ENCODE peak calls at places on chromosomes 4 and X, in five cellular contexts. L is fibroblast of lung, T is astrocyte, U is mammary epithelial cell, K is H1. N is an unnamed sample.
A peak's percentile ranks its signal among the peaks of the same experiment; 100 is the strongest.

GRCh38 chrX:9285342-9285771 is 179.5 kb upstream of the TBL1X start:
- DNase-seq in L (no peak), T (no peak), U (no peak), K (no peak), N (no peak)

GRCh38 chrX:45172890-45173289 is 27.8 kb downstream of the DIPK2B start:
- DNase-seq in L (peak; percentile 53), T (peak; percentile 42), U (peak; percentile 88), K (no peak), N (no peak)

GRCh38 chr4:94458682-94459081 is 6.9 kb downstream of the PDLIM5 start:
- DNase-seq in L (no peak), T (no peak), U (no peak), K (no peak), N (no peak)

GRCh38 chr4:85812776-85813175 is 337.8 kb downstream of the ARHGAP24 start:
- DNase-seq in L (peak; percentile 62), T (peak; percentile 46), U (peak; percentile 8), K (no peak), N (no peak)

GRCh38 chr4:51885371-51885770 is 42.4 kb downstream of the DCUN1D4 start:
- DNase-seq in L (peak; percentile 32), T (peak; percentile 20), U (no peak), K (no peak), N (peak; percentile 46)

GRCh38 chr4:4320528-4320927 is 30.5 kb downstream of the ZBTB49 start:
- DNase-seq in L (no peak), T (no peak), U (no peak), K (no peak), N (no peak)

GRCh38 chr4:164894725-164895124 is 17.7 kb downstream of the APELA start:
- DNase-seq in L (no peak), T (no peak), U (no peak), K (no peak), N (no peak)

GRCh38 chr4:8451440-8452182 is 11.0 kb downstream of the TRMT44 start:
- DNase-seq in L (no peak), T (no peak), U (peak; percentile 75), K (no peak), N (no peak)

GRCh38 chrX:70494441-70494840 is 49.8 kb downstream of the DLG3 start:
- DNase-seq in L (no peak), T (no peak), U (no peak), K (no peak), N (no peak)

GRCh38 chr4:73729534-73730165 is 10.7 kb upstream of the CXCL8 start:
- DNase-seq in L (peak; percentile 69), T (peak; percentile 61), U (peak; percentile 84), K (no peak), N (peak; percentile 66)

GRCh38 chrX:11899091-11899490 is 141.1 kb downstream of the MSL3 start:
- DNase-seq in L (peak; percentile 75), T (peak; percentile 67), U (peak; percentile 82), K (no peak), N (no peak)

GRCh38 chr4:138037716-138038115 is 204.4 kb downstream of the SLC7A11 start:
- DNase-seq in L (peak; percentile 51), T (peak; percentile 36), U (no peak), K (no peak), N (no peak)

GRCh38 chr4:104507112-104507511 is 12.4 kb upstream of the CXXC4 start:
- DNase-seq in L (no peak), T (no peak), U (no peak), K (no peak), N (no peak)

GRCh38 chr4:84238247-84239090 is 260.6 kb downstream of the NKX6-1 start:
- DNase-seq in L (peak; percentile 70), T (peak; percentile 68), U (peak; percentile 26), K (no peak), N (no peak)

GRCh38 chr4:186749611-186750281 is 26.1 kb upstream of the FAT1 start:
- DNase-seq in L (no peak), T (no peak), U (no peak), K (no peak), N (no peak)

GRCh38 chrX:129678881-129679195 is 24.1 kb upstream of the APLN start:
- DNase-seq in L (no peak), T (no peak), U (no peak), K (no peak), N (no peak)

GRCh38 chrX:39850630-39851152 is 247.1 kb downstream of the BCOR start:
- DNase-seq in L (peak; percentile 46), T (peak; percentile 31), U (no peak), K (no peak), N (no peak)

GRCh38 chr4:41507292-41507933 is 30.5 kb upstream of the LIMCH1 start:
- DNase-seq in L (peak; percentile 67), T (peak; percentile 61), U (no peak), K (no peak), N (no peak)

GRCh38 chrX:112235547-112235946 is 153.0 kb upstream of the TRPC5 start:
- DNase-seq in L (peak; percentile 20), T (no peak), U (no peak), K (no peak), N (no peak)

GRCh38 chr4:24637173-24637572 is 52.8 kb upstream of the DHX15 start:
- DNase-seq in L (no peak), T (no peak), U (no peak), K (no peak), N (no peak)

GRCh38 chrX:44775726-44776125 is 68.1 kb upstream of the DUSP21 start:
- DNase-seq in L (no peak), T (no peak), U (no peak), K (no peak), N (no peak)

GRCh38 chrX:13762015-13762414 is 27.5 kb downstream of the OFD1 start:
- DNase-seq in L (no peak), T (no peak), U (no peak), K (no peak), N (peak; percentile 30)

GRCh38 chr4:185562531-185562930 is 27.2 kb upstream of the PDLIM3 start:
- DNase-seq in L (no peak), T (no peak), U (no peak), K (no peak), N (no peak)

GRCh38 chr4:2051086-2051485 is 8.0 kb upstream of the NAT8L start:
- DNase-seq in L (no peak), T (no peak), U (no peak), K (no peak), N (peak; percentile 1)

DNA sequence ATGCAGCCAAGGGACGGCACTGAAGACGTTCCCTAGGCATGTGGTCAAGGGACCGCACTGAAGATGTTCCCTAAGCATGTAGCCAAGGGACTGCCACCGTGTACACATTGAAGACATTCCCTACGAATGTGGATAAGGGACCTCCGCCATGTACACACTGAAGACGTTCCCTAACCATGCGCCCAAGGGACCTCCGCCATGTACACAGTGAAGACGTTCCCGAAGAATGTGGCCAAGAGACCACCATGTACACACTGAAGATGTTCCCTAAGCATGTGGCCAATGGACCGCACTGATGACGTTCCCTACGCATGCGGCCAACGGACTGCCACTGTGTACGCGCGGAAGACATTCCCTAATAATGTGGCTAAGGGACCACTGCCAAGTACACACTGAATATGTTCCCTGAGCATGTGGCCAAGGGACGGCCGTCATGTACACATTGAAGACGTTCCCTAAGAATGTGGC is 48.4 kb downstream of the DHRSX start:
- DNase-seq in L (no peak), T (no peak), U (no peak), K (no peak), N (no peak)
- H3K27me3 ChIP-seq in L (no peaks in the 10 kb centered on the region), T (no peaks in the 10 kb centered on the region), U (no peaks in the 10 kb centered on the region), K (no peaks in the 10 kb centered on the region), N (no peaks in the 10 kb centered on the region)

DNA sequence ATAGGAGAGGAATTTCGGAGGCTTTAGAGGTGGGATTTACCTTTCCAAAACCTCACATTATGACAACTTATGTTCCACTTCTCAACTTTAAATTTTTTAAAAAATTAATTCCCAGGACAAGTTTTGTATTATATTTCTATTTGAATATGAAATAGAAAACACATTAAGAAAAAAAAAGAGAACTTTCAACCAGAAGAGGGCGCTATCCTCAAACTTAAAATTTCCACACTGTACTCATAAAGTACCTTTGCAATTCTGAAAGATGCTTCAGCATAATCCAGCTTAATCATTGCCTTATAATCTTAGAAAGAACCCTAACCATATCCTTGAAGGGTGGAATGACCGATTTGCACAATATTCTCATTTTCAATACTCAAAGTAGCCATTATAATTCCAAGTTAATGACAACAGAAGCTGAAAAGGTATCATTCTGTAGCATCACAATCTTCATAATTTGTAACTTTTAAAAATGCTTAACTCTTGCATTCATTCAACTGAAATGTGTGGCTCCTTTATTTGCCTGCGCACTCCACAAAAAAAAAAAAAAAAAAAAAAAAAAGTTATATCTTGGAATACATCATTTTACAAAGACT is 158.0 kb downstream of the KCNIP4 start:
- DNase-seq in L (peak; percentile 36), T (peak; percentile 16), U (peak; percentile 30), K (no peak), N (peak; percentile 10)
- TF ChIP-seq CTCF in L (peak; percentile 28), T (peak; percentile 25), U (peak; percentile 45), K (peak; percentile 14), N (peak; percentile 79)

GRCh38 chrX:68433155-68433980 is at the start of gene OPHN1:
- DNase-seq in L (peak; percentile 84), T (peak; percentile 72), U (peak; percentile 84), K (peak; percentile 34), N (peak; percentile 84)

GRCh38 chrX:68432648-68433047 is 647 bp downstream of the OPHN1 start:
- DNase-seq in L (peak; percentile 40), T (peak; percentile 33), U (no peak), K (no peak), N (no peak)

GRCh38 chrX:68438575-68438974 is 5.3 kb upstream of the OPHN1 start:
- DNase-seq in L (no peak), T (no peak), U (peak; percentile 72), K (no peak), N (no peak)

GRCh38 chrX:68431836-68432235 is 1.5 kb downstream of the OPHN1 start:
- DNase-seq in L (peak; percentile 39), T (no peak), U (no peak), K (no peak), N (no peak)

DNA sequence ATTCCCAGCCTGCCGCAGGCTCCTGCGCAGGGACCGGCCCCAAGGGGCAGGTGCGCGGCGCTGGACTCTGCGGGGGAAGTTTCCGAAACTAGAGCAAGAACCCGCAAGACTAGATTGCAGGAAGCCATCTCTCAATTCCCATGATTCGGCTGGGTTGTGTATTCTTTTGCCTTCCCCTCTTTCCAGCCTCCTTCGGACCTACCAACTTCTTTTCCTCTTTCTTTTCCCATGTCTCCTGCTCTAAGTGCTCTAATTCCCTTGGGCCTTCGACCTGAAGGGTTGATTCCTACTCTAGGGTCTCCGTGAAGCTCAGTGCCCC is 645 bp upstream of the OPHN1 start:
- DNase-seq in L (no peak), T (no peak), U (no peak), K (no peak), N (no peak)
- H3K9ac ChIP-seq in L (no peak overlapping the region), T (peak overlapping the region; percentile 85), U (peak overlapping the region; percentile 63), K (no peak overlapping the region), N (no peak overlapping the region)

DNA sequence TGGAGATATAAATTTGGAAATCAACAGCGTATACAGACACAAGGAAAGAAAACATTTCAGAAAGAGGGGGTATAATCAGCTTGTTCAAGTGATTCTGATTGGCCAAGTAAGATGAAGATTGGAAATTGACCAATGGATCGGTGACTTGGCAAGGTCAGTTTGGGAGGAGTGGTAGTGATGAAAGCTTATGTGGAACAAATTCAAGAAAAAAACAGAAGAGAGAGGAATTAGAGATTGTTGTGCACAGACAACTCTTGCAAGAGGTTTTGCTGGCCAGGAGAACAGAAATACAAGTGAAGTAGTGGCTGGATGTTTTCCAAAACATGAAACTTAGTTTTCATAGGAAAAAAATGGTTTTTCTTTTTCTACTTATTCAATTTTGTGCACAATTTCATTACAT is 16.3 kb downstream of the CD38 start:
- DNase-seq in L (no peak), T (no peak), U (no peak), K (no peak), N (no peak)
- H3K27me3 ChIP-seq in L (peaks cover 12% of the 10 kb centered on the region), T (no peaks in the 10 kb centered on the region), U (no peaks in the 10 kb centered on the region), K (no peaks in the 10 kb centered on the region), N (no peaks in the 10 kb centered on the region)

GRCh38 chrX:57286507-57287251 is at the start of gene FAAH2:
- DNase-seq in L (no peak), T (no peak), U (peak; percentile 86), K (no peak), N (peak; percentile 73)
- TF ChIP-seq CTCF in L (no peak), T (no peak), U (peak; percentile 10), K (no peak), N (peak; percentile 29)

N was measured in neural progenitor cell.